ENCODE peak calls at places on chromosomes 6 and 20, in four cellular contexts. Y is breast epithelium, H is coronary artery, O is tibial nerve. L is an unnamed sample.

GRCh38 chr20:21505161-21505809 is 8.6 kb downstream of the NKX2-2 start:
- DNase-seq in Y (peak), H (peak), O (peak), L (peak)

GRCh38 chr6:89950879-89951391 is 56.7 kb downstream of the GJA10 start:
- DNase-seq in O (no peak), H (no peak), Y (no peak), L (no peak)

GRCh38 chr6:149248688-149249369 is 68.7 kb upstream of the TAB2 start:
- DNase-seq in O (no peak), H (no peak), Y (no peak), L (no peak)

GRCh38 chr6:7960848-7961247 is 50.3 kb upstream of the TXNDC5 start:
- DNase-seq in O (no peak), Y (no peak), H (no peak), L (no peak)

GRCh38 chr20:44025756-44026155 is 111.1 kb downstream of the TOX2 start:
- DNase-seq in Y (no peak), O (no peak), H (peak), L (no peak)

GRCh38 chr20:7161690-7162089 is 394.2 kb downstream of the BMP2 start:
- DNase-seq in O (no peak), H (no peak), Y (no peak), L (peak)

GRCh38 chr6:118665011-118665410 is 13.6 kb upstream of the CEP85L start:
- DNase-seq in O (no peak), Y (no peak), H (no peak), L (no peak)

GRCh38 chr6:21538186-21538798 is 55.3 kb upstream of the SOX4 start:
- DNase-seq in H (no peak), O (no peak), Y (no peak), L (peak)

GRCh38 chr20:33280775-33281174 is 2.2 kb upstream of the BPIFB1 start:
- DNase-seq in Y (no peak), H (no peak), O (no peak), L (no peak)

GRCh38 chr20:36305602-36306556 is at the start of gene DLGAP4:
- DNase-seq in Y (no peak), H (peak), O (no peak), L (no peak)
- TF ChIP-seq CTCF in Y (no peak), H (no peak), O (no peak), L (no peak)

GRCh38 chr6:3546121-3546520 is 89.3 kb upstream of the SLC22A23 start:
- DNase-seq in Y (no peak), H (no peak), O (no peak), L (no peak)
- H3K4me3 ChIP-seq in Y (no peak), H (no peak), O (no peak), L (no peak)

GRCh38 chr6:77620290-77620882 is 32.5 kb upstream of the MEI4 start:
- DNase-seq in Y (no peak), O (no peak), H (no peak), L (no peak)
- TF ChIP-seq CTCF in Y (no peak), O (no peak), H (no peak), L (no peak)

DNA sequence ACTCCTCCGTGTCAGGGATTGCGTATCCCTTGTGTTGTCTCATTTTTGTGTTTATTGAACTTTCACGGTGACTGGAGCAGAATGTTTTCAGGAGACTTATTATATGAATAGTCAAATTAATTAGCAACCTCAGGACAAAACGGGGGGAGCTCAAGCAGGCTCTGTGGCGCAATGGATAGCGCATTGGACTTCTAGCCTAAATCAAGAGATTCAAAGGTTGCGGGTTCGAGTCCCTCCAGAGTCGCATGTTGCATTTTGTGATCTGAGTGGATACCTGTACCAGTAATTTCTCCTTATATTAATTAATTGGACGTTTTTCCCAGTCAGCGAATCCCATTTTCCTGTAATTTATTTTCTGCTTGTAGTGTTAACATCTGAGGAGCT is 89.1 kb upstream of the ZNF184 start:
- DNase-seq in O (no peak), H (no peak), Y (no peak), L (no peak)
- H3K4me3 ChIP-seq in O (no peak), H (no peak), Y (no peak), L (no peak)

GRCh38 chr6:74939309-74939708 is 266.5 kb downstream of the COL12A1 start:
- DNase-seq in H (no peak), O (no peak), Y (no peak), L (peak)
- TF ChIP-seq CTCF in H (no peak), O (no peak), Y (no peak), L (no peak)

GRCh38 chr20:63968136-63968927 is 1.4 kb downstream of the ZNF512B start:
- DNase-seq in O (no peak), Y (no peak), H (no peak), L (no peak)
- H3K4me3 ChIP-seq in O (no peak), Y (peak), H (peak), L (peak)

DNA sequence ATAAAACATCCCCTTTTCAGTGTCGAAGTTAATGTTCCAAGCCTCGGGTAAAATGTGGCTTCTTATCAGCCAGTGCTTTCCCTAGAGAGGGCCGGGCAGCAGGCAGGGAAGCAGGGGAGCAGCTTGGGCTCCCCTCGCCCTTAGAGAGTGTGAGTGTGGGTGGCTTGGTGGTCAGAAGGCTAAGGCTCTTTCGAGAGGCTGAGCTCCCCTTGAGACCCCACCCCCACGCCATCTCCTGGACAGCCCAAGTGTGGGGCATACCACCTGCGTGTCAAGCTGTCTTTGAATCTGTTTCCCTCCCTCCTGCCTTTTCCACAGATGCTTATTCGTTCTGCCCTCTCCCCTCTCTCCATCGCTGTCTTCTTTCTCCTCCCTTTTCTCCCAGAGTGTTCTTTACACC is 95.1 kb upstream of the FOXP4 start:
- DNase-seq in H (no peak), Y (no peak), O (no peak), L (peak)
- TF ChIP-seq CTCF in H (no peak), Y (no peak), O (no peak), L (no peak)

GRCh38 chr6:73655341-73655917 is 1.6 kb upstream of the SLC17A5 start:
- DNase-seq in H (no peak), O (no peak), Y (no peak), L (no peak)

GRCh38 chr6:73652637-73653570 is 888 bp downstream of the SLC17A5 start:
- DNase-seq in O (no peak), Y (peak), H (peak), L (peak)

GRCh38 chr6:73657201-73657600 is 3.4 kb upstream of the SLC17A5 start:
- DNase-seq in H (no peak), O (no peak), Y (no peak), L (no peak)

GRCh38 chr6:73653571-73654424 is at the start of gene SLC17A5:
- DNase-seq in H (peak), Y (peak), O (peak), L (peak)

GRCh38 chr6:73656501-73657145 is 2.8 kb upstream of the SLC17A5 start:
- DNase-seq in H (no peak), O (no peak), Y (no peak), L (no peak)
- H3K4me3 ChIP-seq in H (no peak), O (no peak), Y (no peak), L (no peak)